ENCODE peak calls at places on chromosomes 1 and 21, in nine cellular contexts. J is esophagus squamous epithelium; T is CD8-positive, alpha-beta T cell; H is kidney; R is GM06990; Q is bronchial epithelial cell; V is DND-41; L is dorsolateral prefrontal cortex; X is neural progenitor cell. B is an unnamed sample.

GRCh38 chr1:25716320-25716719 is 83.7 kb upstream of the SELENON start:
- DNase-seq in L (no peak), H (no peak), Q (no peak), X (no peak), R (no peak), T (no peak), V (no peak), J (no peak), B (no peak)

GRCh38 chr1:164613176-164613575 is 54.2 kb downstream of the PBX1 start:
- DNase-seq in J (no peak), H (no peak), L (no peak), T (no peak), R (no peak), Q (peak), V (no peak), X (no peak), B (no peak)

GRCh38 chr1:24391882-24392603 is 21.5 kb downstream of the STPG1 start:
- DNase-seq in J (no peak), Q (peak), R (peak), V (peak), L (peak), T (no peak), H (peak), X (peak), B (peak)

GRCh38 chr1:165717918-165718515 is 19.7 kb upstream of the ALDH9A1 start:
- DNase-seq in R (peak), L (peak), T (no peak), V (peak), X (peak), H (no peak), Q (peak), J (no peak), B (no peak)

GRCh38 chr1:91697322-91698260 is 188.4 kb downstream of the TGFBR3 start:
- DNase-seq in J (no peak), L (no peak), R (peak), Q (peak), T (peak), V (peak), X (no peak), H (no peak), B (no peak)

GRCh38 chr1:212247179-212247721 is 38.0 kb upstream of the PPP2R5A start:
- DNase-seq in R (no peak), Q (peak), X (no peak), J (no peak), L (no peak), T (no peak), V (no peak), H (no peak), B (no peak)

GRCh38 chr1:180213401-180214177 is 16.5 kb upstream of the LHX4 start:
- DNase-seq in J (no peak), V (peak), X (peak), R (peak), T (no peak), L (no peak), H (no peak), Q (no peak), B (peak)

GRCh38 chr21:38806153-38806941 is 618 bp downstream of the ETS2 start:
- DNase-seq in X (peak), J (no peak), H (peak), Q (no peak), V (peak), T (peak), R (peak), L (no peak), B (peak)

GRCh38 chr21:44894687-44895302 is 21.3 kb upstream of the PTTG1IP start:
- DNase-seq in X (no peak), J (no peak), V (no peak), T (no peak), H (peak), R (no peak), L (no peak), Q (no peak), B (no peak)

DNA sequence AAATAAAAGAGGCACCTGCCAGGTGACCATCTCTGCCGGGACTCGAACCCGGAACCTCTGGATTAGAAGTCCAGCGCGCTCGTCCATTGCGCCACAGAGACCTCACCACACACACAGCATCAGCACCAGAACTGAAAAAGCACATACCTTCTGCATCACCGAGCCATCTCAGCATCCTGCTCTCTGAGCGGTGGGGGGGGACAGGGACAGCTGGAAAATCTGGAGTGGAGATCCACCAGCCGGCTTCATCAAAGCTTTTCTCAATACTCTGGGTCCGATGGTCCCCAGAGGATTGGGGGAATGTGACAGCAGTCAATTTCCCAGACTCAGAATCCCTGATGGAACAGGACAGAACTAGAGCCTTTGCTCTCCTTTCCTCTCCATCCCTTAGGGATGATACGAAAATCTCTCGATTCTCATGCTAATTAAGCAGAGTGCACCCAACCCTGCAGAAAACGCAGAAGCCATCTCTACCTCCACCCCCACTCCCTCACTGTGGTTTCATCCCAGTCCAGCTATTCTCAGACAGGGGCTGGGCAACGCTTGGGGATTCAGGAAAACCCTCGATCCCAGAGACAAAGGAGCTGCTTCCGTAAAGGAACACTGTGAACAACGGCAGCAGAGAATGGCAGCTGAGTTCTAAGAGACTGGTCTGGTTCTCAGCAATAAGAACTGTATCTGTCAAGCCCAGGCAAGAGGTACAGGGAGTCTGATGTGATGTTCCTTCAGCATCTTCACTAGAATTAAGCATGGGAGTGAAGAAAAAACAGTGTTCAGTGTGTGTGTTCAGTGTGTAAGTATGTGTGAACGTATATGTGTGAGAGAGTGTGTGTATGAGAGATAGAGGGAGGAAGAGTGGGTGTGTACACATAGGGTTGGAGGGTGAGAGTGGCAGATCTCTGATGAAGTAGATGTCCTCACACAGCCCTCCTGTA is 29.6 kb upstream of the CADM3 start:
- DNase-seq in T (no peak), V (no peak), Q (no peak), H (no peak), R (no peak), L (peak), J (no peak), X (peak), B (no peak)
- H3K4me3 ChIP-seq in T (no peak), V (no peak), Q (no peak), H (no peak), R (no peak), L (peak), J (no peak), X (peak), B (no peak)

DNA sequence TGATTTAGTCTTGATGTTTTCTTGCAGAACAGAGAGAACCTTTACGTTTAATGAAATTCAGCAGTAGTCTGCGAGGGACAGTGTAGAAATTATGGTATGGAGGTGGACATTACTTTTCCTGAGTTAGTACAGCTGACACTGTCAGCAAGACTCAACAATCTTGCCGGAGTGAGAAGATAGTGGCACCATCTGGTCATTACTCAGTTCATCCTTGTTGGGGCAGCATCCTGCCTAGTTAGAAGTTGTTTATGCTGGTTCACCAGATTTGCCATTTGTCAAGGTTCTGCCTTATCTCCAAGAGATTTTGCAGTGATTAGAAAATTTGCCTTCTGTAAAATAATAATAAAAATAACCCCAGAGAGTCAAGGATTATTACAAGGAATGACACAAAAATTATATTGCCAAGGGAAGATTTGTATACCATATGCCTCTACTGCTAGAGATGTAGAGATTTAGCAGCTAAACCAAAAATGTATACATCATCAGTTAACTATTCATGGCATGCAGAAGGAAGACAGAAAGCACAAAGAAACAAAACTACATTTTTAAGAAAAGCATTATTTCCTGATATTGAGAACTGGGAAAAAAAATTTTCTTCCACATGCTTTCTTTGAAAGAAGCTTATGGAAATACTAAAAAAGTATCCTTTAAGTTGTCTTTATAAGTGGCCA is 1967.4 kb downstream of the NCAM2 start:
- DNase-seq in R (no peak), Q (no peak), T (no peak), X (no peak), L (no peak), V (no peak), J (no peak), H (no peak), B (no peak)
- TF ChIP-seq CTCF in R (no peak), Q (no peak), T (no peak), X (no peak), L (no peak), V (peak), J (no peak), H (no peak), B (no peak)

DNA sequence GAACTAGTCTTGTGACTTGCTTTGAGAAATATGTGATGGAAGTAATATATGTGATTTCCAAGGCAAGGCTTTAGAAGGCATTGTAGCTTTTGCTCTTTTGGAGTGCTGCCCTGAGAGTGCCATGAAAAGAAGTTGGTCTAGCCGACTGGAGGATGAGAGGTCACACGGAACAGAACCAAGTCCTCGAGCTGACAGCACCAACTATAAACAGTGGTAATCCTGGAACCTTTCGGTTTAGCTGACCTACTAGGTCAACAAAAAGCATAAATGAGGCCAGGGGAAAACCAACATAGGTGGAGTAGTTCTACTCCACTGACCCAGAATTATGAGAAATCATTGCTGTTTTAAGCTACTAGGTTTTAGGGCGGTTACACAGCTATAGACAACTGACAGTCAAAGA is 1.4 kb downstream of the SELENOF start:
- DNase-seq in H (no peak), R (no peak), J (no peak), Q (no peak), T (no peak), V (no peak), L (no peak), X (no peak), B (no peak)
- H3K4me3 ChIP-seq in H (peak), R (peak), J (no peak), Q (peak), T (no peak), V (peak), L (peak), X (peak), B (peak)

GRCh38 chr1:158969855-158970254 is 38.5 kb downstream of the PYHIN1 start:
- DNase-seq in H (no peak), J (no peak), L (no peak), V (no peak), X (no peak), T (no peak), Q (peak), R (no peak), B (no peak)

GRCh38 chr1:158978730-158979129 is 31.0 kb upstream of the IFI16 start:
- DNase-seq in R (no peak), Q (no peak), X (no peak), V (no peak), L (no peak), H (no peak), J (no peak), T (no peak), B (no peak)

GRCh38 chr1:158969166-158969565 is 37.8 kb downstream of the PYHIN1 start:
- DNase-seq in R (no peak), V (no peak), T (no peak), L (no peak), J (no peak), H (no peak), X (no peak), Q (peak), B (no peak)

DNA sequence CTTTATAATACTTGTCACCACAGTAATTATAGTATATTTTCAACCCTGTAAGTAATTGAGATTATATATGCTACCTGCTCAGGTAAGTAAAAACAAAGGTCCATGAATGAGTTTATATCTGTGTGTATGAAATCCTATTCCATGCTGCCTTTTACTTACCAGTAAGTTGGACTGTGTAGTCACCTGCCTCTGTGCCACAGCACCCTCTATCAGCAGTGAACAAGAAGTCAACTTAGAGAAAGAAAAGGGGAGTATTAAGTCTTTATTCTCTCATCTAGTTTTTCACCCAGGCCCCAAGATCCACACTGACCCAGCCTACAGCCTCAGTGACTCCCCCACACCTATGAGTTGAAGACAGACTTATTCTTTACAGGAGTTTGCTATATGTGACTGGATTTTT is 36.9 kb upstream of the IFI16 start:
- DNase-seq in T (no peak), H (no peak), R (no peak), Q (peak), L (no peak), V (no peak), J (no peak), X (peak), B (no peak)
- TF ChIP-seq CTCF in T (no peak), H (no peak), R (peak), Q (peak), L (no peak), V (peak), J (no peak), X (peak), B (no peak)

GRCh38 chr1:56961426-56961825 is 4.4 kb downstream of the C8B start:
- DNase-seq in L (no peak), T (no peak), X (no peak), J (no peak), H (no peak), R (no peak), Q (no peak), V (no peak), B (no peak)
- H3K4me3 ChIP-seq in L (no peak), T (no peak), X (no peak), J (no peak), H (no peak), R (no peak), Q (no peak), V (no peak), B (no peak)

DNA sequence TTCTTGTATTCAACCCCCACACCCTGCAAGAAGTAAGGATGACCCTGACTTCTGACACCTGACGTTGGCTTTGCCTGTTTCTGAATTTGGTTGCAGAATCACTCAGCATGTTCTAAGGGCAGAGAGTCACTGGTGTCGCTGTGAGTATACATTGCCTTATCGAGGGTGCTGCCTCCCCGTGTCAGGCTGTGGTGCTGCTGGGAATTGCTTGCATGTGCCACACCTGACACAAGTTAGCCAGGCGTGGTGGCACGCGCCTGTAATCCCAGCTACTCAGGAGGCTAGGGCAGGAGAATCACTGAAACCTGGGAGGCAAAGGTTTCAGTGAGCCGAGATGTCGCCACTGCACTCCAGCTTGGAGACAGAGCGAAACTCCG is 45.9 kb downstream of the WDR4 start:
- DNase-seq in T (peak), L (no peak), R (no peak), Q (peak), X (peak), J (no peak), V (peak), H (peak), B (peak)
- TF ChIP-seq CTCF in T (peak), L (peak), R (peak), Q (peak), X (peak), J (no peak), V (peak), H (peak), B (peak)

DNA sequence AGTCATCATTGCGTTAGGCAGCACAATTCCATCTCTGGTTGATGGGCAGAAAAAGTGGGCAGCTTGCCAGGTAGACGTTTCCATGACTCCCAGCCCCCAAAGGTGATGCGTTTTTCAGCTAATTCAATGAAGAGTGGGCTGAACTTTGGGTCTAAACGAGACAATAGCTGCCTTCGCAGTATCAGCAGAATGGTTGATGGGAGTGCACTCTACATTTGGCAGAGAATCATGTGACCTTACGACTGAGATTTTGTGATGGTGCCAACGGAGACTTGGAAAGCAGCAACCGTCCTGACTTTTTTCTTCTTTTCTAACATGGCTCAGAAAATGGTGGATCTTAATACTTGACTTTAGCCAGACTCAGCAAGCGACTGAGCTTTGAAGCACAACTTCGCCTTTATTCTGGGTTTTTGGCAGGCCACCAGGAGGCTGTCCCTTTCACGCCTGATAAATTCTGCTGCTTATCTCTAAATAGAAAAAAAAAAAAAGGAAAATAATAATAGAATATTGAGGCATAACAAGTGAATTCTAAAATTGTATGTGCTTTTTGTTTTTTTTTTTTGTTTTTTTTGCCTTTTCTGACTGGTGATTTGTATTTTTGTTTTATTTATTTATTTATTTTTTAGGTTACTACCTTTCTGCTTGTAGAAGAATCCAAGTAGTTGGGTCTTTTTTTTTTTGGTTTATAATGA is 804.8 kb downstream of the USP25 start:
- DNase-seq in J (no peak), Q (peak), H (peak), T (no peak), R (no peak), X (no peak), L (peak), V (no peak), B (no peak)
- H3K4me3 ChIP-seq in J (peak), Q (peak), H (peak), T (no peak), R (no peak), X (no peak), L (peak), V (no peak), B (peak)

DNA sequence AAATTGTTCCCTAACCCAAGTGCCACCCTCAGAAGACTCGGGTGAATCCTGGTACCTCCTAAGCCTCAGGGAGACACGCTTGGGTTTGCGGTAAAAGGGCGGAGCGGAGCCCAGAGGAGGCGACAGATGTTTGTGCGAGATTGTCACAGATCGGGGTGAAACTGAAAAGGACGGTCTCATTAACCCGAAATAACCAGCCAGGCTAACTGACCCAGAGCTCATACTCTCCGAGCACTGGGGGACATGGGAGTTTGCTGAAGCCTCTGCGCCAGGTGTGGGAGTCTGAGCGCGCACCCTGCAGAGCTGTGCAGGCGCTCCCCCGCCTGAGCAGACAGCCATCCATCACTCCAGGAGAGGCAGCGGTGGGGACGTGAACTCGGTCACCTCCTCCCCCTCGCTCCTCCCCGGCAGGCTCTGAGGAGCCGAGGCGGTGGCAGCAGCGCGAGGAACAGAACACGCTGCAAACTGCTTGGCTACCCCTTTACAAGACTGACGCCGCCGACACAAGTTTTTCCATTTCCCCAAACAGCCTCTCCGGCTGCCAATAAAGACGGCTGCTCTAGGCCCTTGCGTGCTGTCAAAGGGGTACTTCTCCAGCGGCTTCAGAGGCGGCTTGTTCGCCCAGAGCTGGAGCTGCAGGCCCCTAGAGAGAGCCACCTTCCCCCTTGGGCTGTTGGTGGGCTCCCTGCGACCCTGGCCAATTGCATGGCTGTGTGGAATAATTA is 43.5 kb downstream of the RRAGC start:
- DNase-seq in X (no peak), R (peak), H (no peak), Q (no peak), L (no peak), V (no peak), T (no peak), J (no peak), B (no peak)
- TF ChIP-seq CTCF in X (no peak), R (peak), H (no peak), Q (no peak), L (no peak), V (no peak), T (no peak), J (no peak), B (no peak)

DNA sequence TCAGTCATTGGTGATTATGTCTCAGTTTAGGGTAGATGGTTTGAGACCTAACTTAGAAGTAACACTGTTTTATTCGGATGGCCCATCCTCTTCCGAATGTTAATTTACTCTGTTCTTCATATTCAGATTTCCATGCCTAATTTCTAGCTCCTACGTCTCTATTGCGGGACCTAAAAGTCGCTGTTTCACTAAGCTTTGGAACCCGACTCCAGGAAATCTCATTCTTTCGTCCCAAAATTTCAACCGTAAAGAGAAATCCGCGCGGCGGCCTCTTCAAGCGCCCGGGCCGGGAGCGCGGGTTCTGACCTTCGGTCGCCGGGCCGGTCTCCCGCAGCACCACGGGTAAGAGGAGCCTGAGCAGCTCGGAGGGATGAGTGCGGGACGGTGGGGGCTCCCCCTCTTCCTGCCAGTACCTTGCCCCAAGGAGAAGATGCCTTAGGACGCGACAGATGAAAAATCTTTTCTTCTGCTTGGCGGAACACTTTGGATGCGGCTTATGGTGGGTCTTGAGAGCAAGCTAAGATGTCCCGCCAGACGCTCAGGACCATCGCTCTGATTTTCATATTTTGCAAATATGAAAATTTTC is 128.7 kb downstream of the PPIAL4G start:
- DNase-seq in X (peak), Q (no peak), T (no peak), L (no peak), J (no peak), V (no peak), R (no peak), H (no peak), B (no peak)
- H3K4me3 ChIP-seq in X (peak), Q (no peak), T (no peak), L (no peak), J (no peak), V (no peak), R (no peak), H (no peak), B (no peak)

GRCh38 chr1:21510885-21511578 is 1.8 kb downstream of the ALPL start:
- DNase-seq in T (no peak), H (peak), X (no peak), Q (peak), V (no peak), J (no peak), L (no peak), R (no peak), B (no peak)
- TF ChIP-seq CTCF in T (no peak), H (no peak), X (peak), Q (peak), V (peak), J (no peak), L (no peak), R (peak), B (no peak)